ENCODE peak calls at places on chromosomes 5 and 9, in six cellular contexts. E is colonic mucosa, D is brain microvascular endothelial cell, Y is keratinocyte, O is GM20000, M is Peyer's patch. B is an unnamed sample.

GRCh38 chr5:67211926-67212325 is 15.3 kb upstream of the CD180 start:
- DNase-seq in E (no peak), D (peak), Y (peak), O (no peak), M (no peak), B (no peak)

GRCh38 chr9:80146466-80146865 is 574.7 kb downstream of the TLE4 start:
- DNase-seq in E (no peak), D (peak), Y (no peak), O (no peak), M (no peak), B (no peak)

GRCh38 chr9:36317766-36318165 is 59.5 kb upstream of the GNE start:
- DNase-seq in E (peak), D (no peak), Y (peak), O (no peak), M (peak), B (no peak)

GRCh38 chr9:114392749-114393112 is 4.9 kb upstream of the AKNA start:
- DNase-seq in E (peak), D (no peak), Y (no peak), O (no peak), M (no peak), B (no peak)

GRCh38 chr5:43207601-43208000 is 15.6 kb downstream of the NIM1K start:
- DNase-seq in E (no peak), D (peak), Y (no peak), O (no peak), M (no peak), B (no peak)

GRCh38 chr9:107389617-107390071 is 99.9 kb downstream of the KLF4 start:
- DNase-seq in E (peak), D (no peak), Y (peak), O (no peak), M (peak), B (no peak)

GRCh38 chr9:87406545-87407166 is 91.0 kb upstream of the DAPK1 start:
- DNase-seq in E (no peak), D (no peak), Y (no peak), O (no peak), M (no peak), B (no peak)

GRCh38 chr5:10538103-10538788 is 25.6 kb upstream of the ANKRD33B start:
- DNase-seq in E (no peak), D (no peak), Y (no peak), O (no peak), M (no peak), B (no peak)

GRCh38 chr9:20242767-20243166 is 379.5 kb downstream of the MLLT3 start:
- DNase-seq in E (no peak), D (no peak), Y (no peak), O (peak), M (no peak), B (no peak)

GRCh38 chr9:108257387-108257786 is 598.4 kb downstream of the ACTL7B start:
- DNase-seq in E (no peak), D (no peak), Y (no peak), O (no peak), M (no peak), B (no peak)

GRCh38 chr9:89463986-89464901 is 33.7 kb downstream of the SEMA4D start:
- DNase-seq in E (peak), D (no peak), Y (no peak), O (peak), M (peak), B (no peak)

GRCh38 chr5:148912714-148913398 is 86.4 kb downstream of the ADRB2 start:
- DNase-seq in E (no peak), D (peak), Y (peak), O (no peak), M (no peak), B (peak)
- TF ChIP-seq CTCF in E (peak), D (peak), Y (peak), O (no peak), M (no peak), B (no peak)

GRCh38 chr5:38556599-38557308 is at the start of gene LIFR:
- DNase-seq in E (peak), D (peak), Y (no peak), O (peak), M (peak), B (peak)
- TF ChIP-seq CTCF in E (no peak), D (no peak), Y (no peak), O (no peak), M (no peak), B (no peak)

GRCh38 chr5:161176221-161176620 is 324.2 kb upstream of the ATP10B start:
- DNase-seq in E (no peak), D (no peak), Y (no peak), O (no peak), M (no peak), B (no peak)
- TF ChIP-seq CTCF in E (no peak), D (no peak), Y (no peak), O (no peak), M (no peak), B (no peak)

GRCh38 chr5:4295663-4296339 is 700.2 kb downstream of the IRX1 start:
- DNase-seq in E (no peak), D (no peak), Y (no peak), O (no peak), M (no peak), B (peak)
- TF ChIP-seq CTCF in E (no peak), D (no peak), Y (peak), O (no peak), M (peak), B (peak)

GRCh38 chr5:1763548-1763911 is 36.1 kb downstream of the MRPL36 start:
- DNase-seq in E (no peak), D (peak), Y (no peak), O (peak), M (peak), B (no peak)
- TF ChIP-seq CTCF in E (peak), D (peak), Y (peak), O (peak), M (peak), B (no peak)

GRCh38 chr9:134913041-134913712 is 4.5 kb downstream of the FCN1 start:
- DNase-seq in E (no peak), D (no peak), Y (no peak), O (no peak), M (no peak), B (no peak)
- TF ChIP-seq CTCF in E (no peak), D (no peak), Y (no peak), O (no peak), M (no peak), B (no peak)

GRCh38 chr5:54517174-54517511 is 416 bp upstream of the SNX18 start:
- DNase-seq in E (no peak), D (no peak), Y (no peak), O (no peak), M (no peak), B (no peak)

GRCh38 chr5:54519083-54519541 is 1.6 kb downstream of the SNX18 start:
- DNase-seq in E (no peak), D (no peak), Y (no peak), O (no peak), M (no peak), B (no peak)

GRCh38 chr5:54520438-54520846 is 2.9 kb downstream of the SNX18 start:
- DNase-seq in E (peak), D (no peak), Y (no peak), O (no peak), M (no peak), B (no peak)

GRCh38 chr5:54517512-54518145 is at the start of gene SNX18:
- DNase-seq in E (peak), D (peak), Y (peak), O (peak), M (peak), B (peak)

GRCh38 chr5:54518146-54519082 is 855 bp downstream of the SNX18 start:
- DNase-seq in E (peak), D (no peak), Y (no peak), O (peak), M (peak), B (peak)
- TF ChIP-seq CTCF in E (no peak), D (no peak), Y (peak), O (no peak), M (no peak), B (no peak)

GRCh38 chr9:95507456-95508241 is 9.1 kb downstream of the PTCH1 start:
- DNase-seq in E (peak), D (no peak), Y (no peak), O (peak), M (peak), B (no peak)

GRCh38 chr9:95505072-95505471 is 11.7 kb downstream of the PTCH1 start:
- DNase-seq in E (no peak), D (no peak), Y (no peak), O (no peak), M (no peak), B (no peak)

GRCh38 chr9:95505676-95506437 is 10.9 kb downstream of the PTCH1 start:
- DNase-seq in E (peak), D (no peak), Y (no peak), O (peak), M (peak), B (peak)

GRCh38 chr9:95506692-95507455 is 9.9 kb downstream of the PTCH1 start:
- DNase-seq in E (peak), D (peak), Y (no peak), O (peak), M (peak), B (peak)

DNA sequence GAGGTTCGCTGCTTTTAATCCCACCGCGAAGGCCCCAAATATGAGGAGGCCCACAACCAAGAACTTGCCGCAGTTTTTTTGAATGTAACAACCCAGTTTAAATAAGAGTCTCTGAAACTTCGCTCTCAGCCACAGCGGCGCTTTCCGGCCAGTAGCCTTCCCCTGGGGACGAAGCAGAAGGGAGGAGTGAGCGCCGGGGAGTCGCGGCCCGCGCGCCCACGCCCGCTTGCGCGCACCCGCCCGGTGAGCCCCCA is 10.4 kb downstream of the PTCH1 start:
- DNase-seq in E (peak), D (no peak), Y (no peak), O (peak), M (peak), B (no peak)
- TF ChIP-seq CTCF in E (no peak), D (peak), Y (no peak), O (no peak), M (no peak), B (no peak)

DNA sequence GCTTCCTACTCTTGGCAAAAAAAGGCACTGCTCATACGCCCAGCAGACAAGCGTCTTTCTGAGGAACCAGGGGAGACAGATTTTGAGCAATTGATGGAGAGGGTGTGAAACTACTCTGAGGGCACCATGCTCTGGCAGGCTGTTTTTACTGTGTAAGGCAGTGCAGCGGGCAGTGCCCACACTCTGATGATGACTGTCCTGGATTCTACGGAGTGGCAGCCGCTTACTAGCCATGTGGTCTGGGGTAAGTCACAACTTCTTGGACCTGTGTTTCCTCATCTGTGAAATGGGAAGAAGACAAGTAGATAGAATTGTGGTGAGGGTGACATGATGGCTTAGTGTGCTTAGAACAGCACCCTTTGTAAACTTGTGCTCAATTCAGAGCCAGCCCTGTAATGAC is 38.8 kb downstream of the FABP6 start:
- DNase-seq in E (no peak), D (no peak), Y (no peak), O (no peak), M (no peak), B (no peak)
- TF ChIP-seq CTCF in E (no peak), D (no peak), Y (no peak), O (no peak), M (no peak), B (no peak)

B was measured in mesothelial cell of epicardium.